ENCODE peak calls at places on chromosomes 6 and 20, in ten cellular contexts. W, F, K, T, J, D, R, M, A and L are unnamed samples.

GRCh38 chr20:3804781-3805180 is 8.7 kb downstream of the CDC25B start:
- DNase-seq in W (no peak), T (no peak), A (no peak), F (no peak), M (no peak), K (no peak), D (no peak), J (no peak), R (no peak), L (no peak)

GRCh38 chr20:11076434-11076833 is 402.6 kb upstream of the JAG1 start:
- DNase-seq in J (no peak), D (no peak), R (peak; percentile 63), K (no peak), M (no peak), A (no peak), F (peak; percentile 4), T (no peak), W (no peak), L (no peak)

GRCh38 chr6:98842489-98843180 is 8.3 kb downstream of the POU3F2 start:
- DNase-seq in A (no peak), T (no peak), W (no peak), J (no peak), M (no peak), D (no peak), R (no peak), F (peak; percentile 57), K (no peak), L (no peak)

GRCh38 chr6:32658268-32658897 is 8.1 kb downstream of the HLA-DQB1 start:
- DNase-seq in A (no peak), F (no peak), K (no peak), J (no peak), M (no peak), W (no peak), T (no peak), R (no peak), D (no peak), L (no peak)

GRCh38 chr6:134250776-134251175 is 67.1 kb downstream of the SGK1 start:
- DNase-seq in K (no peak), D (no peak), A (no peak), J (no peak), F (no peak), W (no peak), R (no peak), T (no peak), M (no peak), L (no peak)

GRCh38 chr20:50048420-50049166 is 64.4 kb downstream of the UBE2V1 start:
- DNase-seq in D (no peak), R (no peak), M (peak; percentile 31), T (no peak), A (no peak), W (no peak), F (no peak), J (no peak), K (no peak), L (no peak)

GRCh38 chr6:166660157-166660686 is 33.2 kb upstream of the RPS6KA2 start:
- DNase-seq in W (no peak), F (no peak), R (no peak), A (no peak), J (no peak), K (no peak), T (no peak), D (no peak), M (no peak), L (no peak)

GRCh38 chr20:2228926-2229325 is 66.9 kb upstream of the TGM3 start:
- DNase-seq in R (no peak), T (no peak), W (no peak), M (no peak), F (no peak), D (no peak), K (no peak), A (no peak), J (no peak), L (no peak)

GRCh38 chr20:38602185-38602581 is 574 bp downstream of the ARHGAP40 start:
- DNase-seq in K (no peak), M (no peak), J (no peak), T (no peak), D (no peak), R (no peak), A (no peak), W (no peak), F (no peak), L (no peak)

GRCh38 chr6:33147807-33148666 is 44.2 kb downstream of the COL11A2 start:
- DNase-seq in W (no peak), K (peak; percentile 21), D (no peak), R (no peak), T (no peak), M (no peak), F (no peak), J (no peak), A (peak; percentile 63), L (no peak)

GRCh38 chr6:142195862-142196536 is 48.9 kb downstream of the VTA1 start:
- DNase-seq in F (no peak), D (no peak), M (no peak), T (no peak), J (no peak), A (no peak), W (no peak), R (no peak), K (no peak), L (no peak)

GRCh38 chr6:159117031-159117430 is 52.2 kb upstream of the FNDC1 start:
- DNase-seq in M (no peak), W (no peak), R (no peak), D (no peak), A (peak; percentile 37), F (no peak), J (no peak), T (no peak), K (no peak), L (no peak)

GRCh38 chr20:49343246-49343645 is 65.4 kb upstream of the ZNFX1 start:
- DNase-seq in W (no peak), A (no peak), F (peak; percentile 20), J (no peak), R (no peak), T (no peak), M (no peak), K (no peak), D (no peak), L (no peak)

GRCh38 chr6:44297063-44298038 is 15.8 kb downstream of the AARS2 start:
- DNase-seq in T (no peak), M (peak; percentile 51), F (peak; percentile 56), K (peak; percentile 23), W (no peak), R (peak; percentile 8), D (no peak), J (no peak), A (peak; percentile 24), L (no peak)

GRCh38 chr20:63942250-63943006 is 13.8 kb downstream of the UCKL1 start:
- DNase-seq in W (no peak), A (peak; percentile 45), R (no peak), J (peak; percentile 46), D (peak; percentile 81), F (peak; percentile 80), M (peak; percentile 35), T (no peak), K (peak; percentile 67), L (no peak)

GRCh38 chr6:39188577-39188976 is 40.7 kb downstream of the KCNK5 start:
- DNase-seq in J (no peak), R (no peak), W (no peak), A (no peak), M (no peak), K (no peak), F (no peak), D (no peak), T (no peak), L (no peak)

GRCh38 chr6:44626608-44627007 is 239.1 kb downstream of the CDC5L start:
- DNase-seq in W (no peak), R (no peak), J (no peak), F (no peak), T (no peak), K (no peak), D (no peak), A (no peak), M (no peak), L (no peak)

GRCh38 chr20:1863296-1863695 is 31.9 kb upstream of the SIRPA start:
- DNase-seq in D (no peak), T (no peak), R (no peak), W (no peak), A (no peak), F (no peak), M (no peak), K (no peak), J (no peak), L (no peak)

GRCh38 chr20:58553841-58554240 is 38.6 kb upstream of the APCDD1L start:
- DNase-seq in K (no peak), D (no peak), F (peak; percentile 28), J (no peak), M (no peak), R (no peak), T (no peak), W (no peak), A (peak; percentile 55), L (peak; percentile 77)